ENCODE peak calls at places on chromosomes 6 and 20, in four cellular contexts. G is pons, H is pancreas, C is head of caudate nucleus. I is an unnamed sample.

GRCh38 chr6:96014846-96015245 is 928 bp upstream of the FUT9 start:
- DNase-seq in G (peak), H (no peak), C (peak), I (peak)

GRCh38 chr6:129134535-129134934 is 251.6 kb downstream of the LAMA2 start:
- DNase-seq in G (peak), H (no peak), C (peak), I (peak)

GRCh38 chr6:54801669-54802068 is 44.9 kb upstream of the FAM83B start:
- DNase-seq in H (no peak), G (no peak), C (no peak), I (no peak)

GRCh38 chr6:167769408-167770190 is 57.1 kb upstream of the AFDN start:
- DNase-seq in G (no peak), H (no peak), C (no peak), I (no peak)

GRCh38 chr6:48667797-48668196 is 556.8 kb upstream of the PTCHD4 start:
- DNase-seq in G (no peak), H (no peak), C (no peak), I (no peak)

GRCh38 chr6:93418448-93419303 is 683 bp downstream of the EPHA7 start:
- DNase-seq in G (peak), H (peak), C (peak), I (peak)

GRCh38 chr6:140546640-140547039 is 1172.2 kb upstream of the CITED2 start:
- DNase-seq in G (no peak), C (no peak), H (no peak), I (no peak)

GRCh38 chr6:55239099-55239498 is 64.8 kb downstream of the HCRTR2 start:
- DNase-seq in H (peak), C (no peak), G (no peak), I (no peak)

GRCh38 chr20:46348231-46348803 is 40.0 kb upstream of the CDH22 start:
- DNase-seq in H (no peak), G (no peak), C (peak), I (peak)

GRCh38 chr6:127026247-127026646 is 92.2 kb upstream of the RSPO3 start:
- DNase-seq in C (no peak), G (no peak), H (no peak), I (no peak)

I was measured in midbrain.